ENCODE peak calls at places on chromosome 1, in four cellular contexts. G is CD4-positive, alpha-beta T cell; N is left cardiac atrium; Z is stimulated activated CD4-positive, alpha-beta T cell treated with anti-CD3 and anti-CD28 coated beads, Interleukin-2, amount 100 ng/mL, for 48 hours. T is an unnamed sample.
A peak's percentile ranks its signal among the peaks of the same experiment; 100 is the strongest.

GRCh38 chr1:246959944-246960693 is 28.4 kb upstream of the AHCTF1 start:
- DNase-seq in G (no peak), N (no peak), Z (no peak), T (no peak)

GRCh38 chr1:11499825-11500331 is 20.9 kb downstream of the DISP3 start:
- DNase-seq in G (no peak), N (no peak), Z (no peak), T (no peak)

GRCh38 chr1:15272009-15272781 is 25.2 kb downstream of the FHAD1 start:
- DNase-seq in G (no peak), N (peak; percentile 60), Z (peak; percentile 30), T (no peak)

GRCh38 chr1:56073206-56073605 is 506.2 kb downstream of the PLPP3 start:
- DNase-seq in G (no peak), N (no peak), Z (no peak), T (no peak)

GRCh38 chr1:58316141-58316540 is 230.4 kb downstream of the OMA1 start:
- DNase-seq in G (no peak), N (no peak), Z (no peak), T (no peak)

GRCh38 chr1:63878914-63879313 is 105.1 kb downstream of the ROR1 start:
- DNase-seq in G (no peak), N (no peak), Z (no peak), T (no peak)

GRCh38 chr1:79902418-79902817 is 895.9 kb upstream of the ADGRL4 start:
- DNase-seq in G (no peak), N (no peak), Z (no peak), T (no peak)

GRCh38 chr1:15195420-15196052 is 42.0 kb downstream of the TMEM51 start:
- DNase-seq in G (no peak), N (no peak), Z (no peak), T (no peak)

GRCh38 chr1:200180821-200181220 is 153.3 kb downstream of the NR5A2 start:
- DNase-seq in G (no peak), N (peak; percentile 24), Z (no peak), T (no peak)

GRCh38 chr1:29380532-29380931 is 144.2 kb downstream of the PTPRU start:
- DNase-seq in G (no peak), N (no peak), Z (no peak), T (no peak)

GRCh38 chr1:20291621-20292020 is 946 bp downstream of the VWA5B1 start:
- DNase-seq in G (no peak), N (no peak), Z (peak; percentile 5), T (no peak)

GRCh38 chr1:145997156-145998023 is 1.0 kb upstream of the TXNIP start:
- DNase-seq in G (peak; percentile 49), N (peak; percentile 58), Z (peak; percentile 46), T (peak; percentile 70)

GRCh38 chr1:156421062-156421938 is 52.3 kb downstream of the RHBG start:
- DNase-seq in G (peak; percentile 45), N (peak; percentile 83), Z (peak; percentile 71), T (peak; percentile 49)